ENCODE peak calls at places on chromosomes 1 and 21, in ten cellular contexts. C is breast epithelium, L is body of pancreas, N is prostate gland, U is Peyer's patch, W is IMR-90, M is tibial nerve, E is sigmoid colon, Z is heart left ventricle, H is adrenal gland. F is an unnamed sample. For H3K27me3, the result is how much of the 10 kb centered on the place peaks cover.

GRCh38 chr1:96999191-96999590 is 277.6 kb downstream of the PTBP2 start:
- DNase-seq in L (no peak), E (no peak), N (no peak), Z (no peak), C (no peak), W (peak), U (no peak), M (no peak), H (no peak), F (no peak)

GRCh38 chr1:212525479-212526110 is 83.0 kb upstream of the ATF3 start:
- DNase-seq in E (no peak), L (no peak), U (no peak), W (peak), H (no peak), C (no peak), N (no peak), Z (no peak), M (no peak), F (no peak)

GRCh38 chr1:198087831-198088230 is 69.0 kb upstream of the NEK7 start:
- DNase-seq in E (no peak), N (no peak), W (no peak), H (no peak), Z (no peak), C (no peak), M (no peak), U (no peak), L (no peak), F (peak)

GRCh38 chr1:156923565-156924477 is 3.4 kb downstream of the LRRC71 start:
- DNase-seq in M (no peak), U (no peak), N (no peak), C (no peak), E (no peak), H (no peak), W (no peak), L (no peak), Z (no peak), F (no peak)

GRCh38 chr1:223109581-223110026 is 33.4 kb downstream of the TLR5 start:
- DNase-seq in M (no peak), L (peak), H (no peak), C (no peak), U (no peak), N (no peak), Z (no peak), E (no peak), W (no peak), F (no peak)

GRCh38 chr1:90722874-90723273 is 5.8 kb upstream of the BARHL2 start:
- DNase-seq in U (no peak), H (no peak), L (no peak), M (no peak), W (no peak), C (no peak), N (no peak), Z (no peak), E (no peak), F (no peak)

GRCh38 chr1:234765672-234766071 is 155.7 kb upstream of the IRF2BP2 start:
- DNase-seq in N (no peak), Z (no peak), U (no peak), M (no peak), E (no peak), W (no peak), H (no peak), L (no peak), C (no peak), F (peak)

GRCh38 chr21:36047139-36047538 is 13.2 kb downstream of the SETD4 start:
- DNase-seq in H (no peak), N (no peak), U (no peak), C (no peak), E (no peak), M (no peak), W (no peak), L (no peak), Z (no peak), F (no peak)

GRCh38 chr1:210684466-210685294 is 356.0 kb downstream of the HHAT start:
- DNase-seq in C (no peak), Z (no peak), L (no peak), U (no peak), N (no peak), M (no peak), E (no peak), H (no peak), W (no peak), F (no peak)

GRCh38 chr1:9826616-9827015 is 2.9 kb upstream of the CLSTN1 start:
- DNase-seq in Z (no peak), E (peak), N (no peak), H (no peak), M (no peak), C (no peak), L (no peak), W (no peak), U (no peak), F (no peak)

GRCh38 chr1:22341791-22342605 is 109.7 kb upstream of the ZBTB40 start:
- DNase-seq in U (no peak), N (peak), E (no peak), H (peak), M (no peak), L (peak), C (no peak), W (peak), Z (no peak), F (peak)

GRCh38 chr1:23989249-23989648 is 9.1 kb upstream of the SRSF10 start:
- DNase-seq in Z (no peak), N (no peak), C (no peak), U (no peak), H (no peak), M (no peak), E (no peak), W (no peak), L (no peak), F (no peak)

GRCh38 chr1:114033219-114033706 is 54.0 kb downstream of the OLFML3 start:
- DNase-seq in L (peak), M (no peak), H (no peak), N (no peak), W (no peak), E (no peak), U (no peak), Z (no peak), C (no peak), F (no peak)

GRCh38 chr1:180167721-180168467 is 13.2 kb downstream of the QSOX1 start:
- DNase-seq in W (peak), U (peak), C (peak), M (no peak), Z (no peak), N (peak), L (peak), E (peak), H (peak), F (no peak)

GRCh38 chr1:22975694-22976093 is 3.0 kb upstream of the LACTBL1 start:
- DNase-seq in L (no peak), Z (no peak), N (no peak), E (no peak), W (peak), C (no peak), M (no peak), H (no peak), U (no peak), F (no peak)

GRCh38 chr21:26909972-26910371 is 56.9 kb downstream of the ADAMTS5 start:
- DNase-seq in Z (no peak), M (no peak), C (no peak), N (no peak), E (no peak), L (no peak), H (no peak), W (no peak), U (no peak), F (no peak)

GRCh38 chr1:190179817-190180216 is 297.8 kb downstream of the BRINP3 start:
- DNase-seq in E (no peak), U (no peak), M (no peak), H (no peak), N (no peak), L (no peak), W (peak), C (no peak), Z (no peak), F (no peak)

GRCh38 chr1:32848354-32849063 is 22.2 kb downstream of the FNDC5 start:
- DNase-seq in U (no peak), N (no peak), W (no peak), E (no peak), M (no peak), H (peak), Z (no peak), L (no peak), C (no peak), F (no peak)

GRCh38 chr1:154628122-154628405 is 20.1 kb upstream of the ADAR start:
- DNase-seq in N (no peak), U (no peak), C (no peak), H (no peak), W (no peak), M (no peak), Z (no peak), L (no peak), E (no peak), F (no peak)

GRCh38 chr1:175132456-175132855 is 60.1 kb downstream of the KIAA0040 start:
- DNase-seq in Z (no peak), U (no peak), M (no peak), C (no peak), W (peak), L (no peak), N (no peak), E (no peak), H (no peak), F (no peak)

GRCh38 chr1:8356256-8357209 is 38.6 kb downstream of the SLC45A1 start:
- DNase-seq in H (no peak), W (no peak), Z (no peak), M (no peak), N (no peak), C (no peak), U (no peak), L (no peak), E (peak), F (no peak)

GRCh38 chr1:51969038-51969705 is 21.3 kb downstream of the RAB3B start:
- DNase-seq in C (no peak), M (no peak), L (peak), N (no peak), Z (no peak), W (peak), E (no peak), U (no peak), H (peak), F (no peak)

GRCh38 chr1:78277253-78277652 is 213.5 kb upstream of the PTGFR start:
- DNase-seq in N (no peak), E (no peak), C (no peak), M (no peak), W (peak), H (no peak), L (no peak), U (no peak), Z (no peak), F (no peak)

GRCh38 chr1:224635356-224635755 is 19.2 kb downstream of the CNIH3 start:
- DNase-seq in H (peak), N (no peak), M (no peak), L (peak), C (no peak), U (no peak), W (peak), Z (no peak), E (no peak), F (no peak)

GRCh38 chr1:25217015-25217414 is 15.3 kb downstream of the SYF2 start:
- DNase-seq in L (no peak), H (no peak), C (no peak), M (no peak), Z (no peak), E (no peak), U (no peak), W (no peak), N (no peak), F (no peak)

GRCh38 chr21:27265492-27265891 is 298.6 kb upstream of the ADAMTS5 start:
- DNase-seq in L (no peak), H (no peak), Z (no peak), U (no peak), N (no peak), W (no peak), E (no peak), C (no peak), M (no peak), F (no peak)

GRCh38 chr1:89347296-89347695 is 16.6 kb upstream of the GBP6 start:
- DNase-seq in M (no peak), C (no peak), W (no peak), N (no peak), Z (no peak), L (no peak), E (no peak), U (no peak), H (no peak), F (no peak)

GRCh38 chr1:41626616-41627375 is 142.3 kb upstream of the EDN2 start:
- DNase-seq in M (no peak), H (no peak), U (no peak), E (peak), Z (no peak), C (no peak), W (peak), N (no peak), L (peak), F (no peak)

GRCh38 chr1:217181205-217181746 is 449.6 kb downstream of the GPATCH2 start:
- DNase-seq in E (no peak), H (no peak), U (no peak), C (no peak), M (no peak), W (no peak), Z (no peak), N (no peak), L (no peak), F (no peak)

GRCh38 chr21:15379776-15380175 is 315.0 kb upstream of the NRIP1 start:
- DNase-seq in M (no peak), W (no peak), N (no peak), L (no peak), Z (no peak), H (no peak), U (no peak), C (no peak), E (no peak), F (no peak)

GRCh38 chr1:40041466-40041838 is 923 bp downstream of the CAP1 start:
- DNase-seq in N (no peak), Z (no peak), C (no peak), H (no peak), M (no peak), U (no peak), W (no peak), L (no peak), E (no peak), F (no peak)

GRCh38 chr1:155052412-155053400 is 1.6 kb downstream of the ADAM15 start:
- DNase-seq in M (no peak), H (no peak), N (peak), W (no peak), Z (peak), E (no peak), C (no peak), U (peak), L (no peak), F (no peak)

GRCh38 chr1:198681831-198682756 is 43.3 kb downstream of the PTPRC start:
- DNase-seq in L (peak), W (peak), M (peak), U (no peak), E (peak), Z (peak), H (peak), N (peak), C (peak), F (peak)

GRCh38 chr1:102365074-102365473 is 368.3 kb upstream of the OLFM3 start:
- DNase-seq in N (no peak), E (no peak), H (no peak), M (no peak), C (no peak), U (no peak), Z (no peak), L (no peak), W (no peak), F (no peak)

GRCh38 chr1:186680031-186681012 is at the start of gene PTGS2:
- DNase-seq in W (peak), N (peak), U (peak), H (peak), C (peak), E (peak), Z (peak), M (peak), L (peak), F (peak)

GRCh38 chr1:74195339-74195738 is 2.6 kb downstream of the LRRIQ3 start:
- DNase-seq in H (no peak), U (no peak), M (no peak), N (no peak), W (no peak), L (no peak), Z (no peak), C (no peak), E (no peak), F (no peak)

GRCh38 chr1:25795955-25796806 is 3.8 kb upstream of the SELENON start:
- DNase-seq in Z (no peak), W (no peak), C (peak), L (peak), U (no peak), N (peak), M (no peak), H (no peak), E (no peak), F (peak)

GRCh38 chr1:66760506-66760905 is 8.2 kb downstream of the DYNLT5 start:
- DNase-seq in Z (no peak), U (no peak), C (no peak), L (no peak), N (no peak), H (no peak), E (no peak), M (no peak), W (no peak), F (no peak)

GRCh38 chr1:66757740-66758139 is 5.5 kb downstream of the DYNLT5 start:
- DNase-seq in M (no peak), C (no peak), W (no peak), E (no peak), Z (no peak), H (no peak), N (no peak), L (no peak), U (no peak), F (no peak)

GRCh38 chr1:66761273-66761672 is 9.0 kb downstream of the DYNLT5 start:
- DNase-seq in H (no peak), N (no peak), C (no peak), M (no peak), L (no peak), Z (no peak), U (no peak), W (peak), E (no peak), F (no peak)

GRCh38 chr1:66752671-66753371 is 562 bp downstream of the DYNLT5 start:
- DNase-seq in U (no peak), W (no peak), E (no peak), Z (peak), C (no peak), H (no peak), L (no peak), N (no peak), M (no peak), F (peak)

DNA sequence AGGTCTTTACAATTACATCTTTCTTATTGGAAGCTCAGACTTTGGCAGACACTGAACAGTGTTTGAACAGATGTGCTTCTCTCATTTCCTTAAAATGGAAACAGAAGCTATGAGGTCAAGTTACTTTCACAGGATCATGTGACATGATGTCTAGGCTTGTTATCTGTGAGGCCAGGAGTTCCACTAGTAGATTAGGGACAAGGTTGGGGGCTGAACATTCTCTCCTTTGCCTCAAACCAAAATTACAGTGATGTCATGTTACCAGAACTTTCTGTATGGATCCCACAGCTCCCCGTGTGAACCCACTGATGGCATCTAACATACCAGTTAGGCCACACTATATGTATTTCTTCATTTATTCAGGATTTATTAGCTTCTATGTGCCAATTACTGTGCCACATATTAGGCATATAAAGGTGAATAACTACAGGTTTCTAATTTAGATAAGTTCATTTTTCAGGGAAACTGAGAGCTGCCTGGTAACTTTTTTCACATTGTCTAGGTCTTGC is 6.0 kb downstream of the DYNLT5 start:
- DNase-seq in U (no peak), L (no peak), W (peak), N (no peak), C (no peak), Z (no peak), H (no peak), M (no peak), E (no peak), F (no peak)
- TF ChIP-seq POLR2A in U (no peak), L (no peak), W (no peak), N (no peak), C (no peak), Z (no peak), H (no peak), M (no peak), E (no peak), F (no peak)

GRCh38 chr1:199725002-199725401 is 302.5 kb upstream of the NR5A2 start:
- DNase-seq in N (no peak), U (no peak), H (no peak), C (no peak), M (no peak), Z (no peak), E (no peak), W (no peak), L (no peak), F (no peak)
- H3K27me3 ChIP-seq in N (under half), U (under half), H (under half), C (under half), M (under half), Z (under half), E (under half), W (under half), L (under half), F (under half)

GRCh38 chr1:218585565-218586184 is 240.5 kb downstream of the TGFB2 start:
- DNase-seq in Z (peak), M (no peak), E (no peak), N (no peak), H (no peak), C (no peak), W (peak), L (no peak), U (no peak), F (no peak)
- TF ChIP-seq CTCF in Z (no peak), M (no peak), E (no peak), N (no peak), H (no peak), C (no peak), W (no peak), L (no peak), U (no peak), F (no peak)

GRCh38 chr21:45318146-45318555 is 30.5 kb upstream of the POFUT2 start:
- DNase-seq in L (no peak), E (peak), W (no peak), M (no peak), H (no peak), Z (no peak), U (peak), N (no peak), C (no peak), F (peak)

GRCh38 chr21:45320261-45320990 is 32.7 kb upstream of the POFUT2 start:
- DNase-seq in W (no peak), Z (no peak), C (no peak), L (no peak), M (no peak), N (no peak), E (peak), H (no peak), U (peak), F (peak)

GRCh38 chr21:45318556-45319341 is 31.1 kb upstream of the POFUT2 start:
- DNase-seq in L (peak), H (peak), E (peak), N (no peak), W (peak), Z (peak), U (peak), C (no peak), M (no peak), F (peak)

GRCh38 chr21:45320991-45321656 is 33.4 kb upstream of the POFUT2 start:
- DNase-seq in Z (no peak), U (no peak), W (no peak), M (no peak), H (no peak), N (no peak), E (no peak), C (no peak), L (no peak), F (no peak)

GRCh38 chr21:45319461-45320211 is 31.9 kb upstream of the POFUT2 start:
- DNase-seq in C (no peak), M (no peak), E (peak), L (no peak), Z (peak), H (peak), U (peak), N (no peak), W (peak), F (peak)
- TF ChIP-seq POLR2A in C (no peak), M (no peak), E (no peak), L (no peak), Z (no peak), H (no peak), U (no peak), N (no peak), W (no peak), F (no peak)

GRCh38 chr21:39673163-39673562 is 60.4 kb downstream of the B3GALT5 start:
- DNase-seq in E (no peak), U (no peak), L (no peak), N (no peak), C (no peak), M (no peak), Z (no peak), W (no peak), H (no peak), F (no peak)
- H3K27me3 ChIP-seq in E (under half), U (under half), L (under half), N (under half), C (under half), M (under half), Z (under half), W (under half), H (under half), F (under half)

DNA sequence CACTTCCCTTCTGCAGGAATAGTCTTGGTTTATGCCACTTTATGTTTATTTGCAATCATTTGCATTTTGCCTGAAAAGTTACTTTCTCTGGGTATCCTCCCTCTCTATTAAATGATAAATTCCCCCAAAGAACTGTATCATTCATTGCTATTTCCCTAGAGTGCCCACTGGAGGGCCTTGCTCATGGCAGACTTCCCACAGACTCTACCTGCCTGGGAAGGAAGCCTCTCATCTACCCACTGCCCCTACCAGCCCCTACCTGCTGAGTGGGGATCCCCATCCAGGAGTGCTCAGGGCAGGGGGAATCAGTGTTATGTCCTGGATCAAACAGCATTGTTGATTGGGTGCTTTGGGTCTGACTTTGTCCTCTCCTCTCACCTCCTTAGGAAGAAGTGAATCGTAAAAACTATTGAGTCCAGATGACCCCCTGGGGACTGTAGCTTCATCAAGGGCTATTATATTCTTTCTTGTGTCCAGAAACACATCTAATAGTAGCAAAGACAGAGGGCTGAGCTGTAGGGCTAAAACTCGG is 6.8 kb upstream of the LRRN2 start:
- DNase-seq in L (no peak), W (no peak), H (no peak), N (no peak), Z (no peak), M (no peak), C (no peak), U (no peak), E (peak), F (no peak)
- TF ChIP-seq CTCF in L (no peak), W (no peak), H (no peak), N (no peak), Z (no peak), M (no peak), C (no peak), U (no peak), E (no peak), F (peak)

F was measured in right lobe of liver.